ENCODE peak calls at places on chromosome 17, in ten cellular contexts. M is caudate nucleus, T is AG04449, C is GM06990, Q is progenitor cell of endocrine pancreas, O is head of caudate nucleus, F is NCI-H526 treated with DMSO at 0.1 percent for 48 hours, X is OCI-LY7, I is endodermal cell, B is GDM1. A is an unnamed sample.

GRCh38 chr17:9205520-9206159 is 184.3 kb downstream of the NTN1 start:
- DNase-seq in M (no peak), T (no peak), C (no peak), Q (no peak), O (no peak), F (no peak), X (no peak), I (no peak), B (no peak), A (no peak)

GRCh38 chr17:34306466-34306865 is 12.8 kb upstream of the CCL8 start:
- DNase-seq in M (no peak), T (no peak), C (no peak), Q (no peak), O (no peak), F (no peak), X (no peak), I (peak), B (no peak), A (peak)

GRCh38 chr17:77434136-77435114 is 293.7 kb downstream of the SEC14L1 start:
- DNase-seq in M (no peak), T (no peak), C (no peak), Q (no peak), O (no peak), F (no peak), X (no peak), I (no peak), B (no peak), A (no peak)

GRCh38 chr17:45905812-45906211 is 11.5 kb downstream of the MAPT start:
- DNase-seq in M (no peak), T (no peak), C (no peak), Q (no peak), O (no peak), F (no peak), X (no peak), I (no peak), B (no peak), A (no peak)

GRCh38 chr17:10120749-10121148 is 77.7 kb downstream of the GAS7 start:
- DNase-seq in M (no peak), T (no peak), C (no peak), Q (no peak), O (no peak), F (no peak), X (no peak), I (peak), B (no peak), A (no peak)

GRCh38 chr17:55641559-55642160 is 81.0 kb downstream of the TMEM100 start:
- DNase-seq in M (peak), T (peak), C (no peak), Q (peak), O (peak), F (peak), X (peak), I (peak), B (peak), A (peak)

GRCh38 chr17:75684924-75685323 is 17.8 kb downstream of the SAP30BP start:
- DNase-seq in M (no peak), T (no peak), C (no peak), Q (no peak), O (no peak), F (no peak), X (no peak), I (no peak), B (no peak), A (peak)

GRCh38 chr17:81553018-81553615 is 964 bp upstream of the FAAP100 start:
- DNase-seq in M (peak), T (no peak), C (peak), Q (no peak), O (peak), F (peak), X (peak), I (peak), B (peak), A (peak)

GRCh38 chr17:36072431-36073121 is 8.5 kb downstream of the CCL18 start:
- DNase-seq in M (no peak), T (no peak), C (peak), Q (peak), O (peak), F (no peak), X (peak), I (peak), B (no peak), A (peak)

GRCh38 chr17:50272711-50273653 is 1.3 kb upstream of the TMEM92 start:
- DNase-seq in M (peak), T (no peak), C (peak), Q (peak), O (peak), F (no peak), X (peak), I (peak), B (peak), A (peak)

GRCh38 chr17:2230877-2231276 is 72.7 kb downstream of the SMG6 start:
- DNase-seq in M (peak), T (no peak), C (no peak), Q (no peak), O (no peak), F (no peak), X (no peak), I (no peak), B (no peak), A (peak)

GRCh38 chr17:55708575-55708974 is 14.1 kb downstream of the TMEM100 start:
- DNase-seq in M (no peak), T (no peak), C (no peak), Q (no peak), O (no peak), F (no peak), X (no peak), I (peak), B (no peak), A (no peak)

GRCh38 chr17:74569392-74570003 is 2.2 kb upstream of the CD300H start:
- DNase-seq in M (no peak), T (peak), C (no peak), Q (no peak), O (peak), F (no peak), X (no peak), I (peak), B (peak), A (peak)

A was measured in EH.